ENCODE peak calls at places on chromosome 19, in ten cellular contexts. D, X, I, Q, O, V, K, E, R and N are unnamed samples.

GRCh38 chr19:33444238-33444992 is 70.9 kb downstream of the CEBPG start:
- DNase-seq in D (peak; percentile 5), X (no peak), I (no peak), Q (peak; percentile 39), O (no peak), V (no peak), K (peak; percentile 9), E (no peak), R (no peak), N (no peak)

GRCh38 chr19:32652893-32653625 is 21.9 kb downstream of the ANKRD27 start:
- DNase-seq in D (peak; percentile 81), X (no peak), I (no peak), Q (peak; percentile 70), O (no peak), V (no peak), K (no peak), E (no peak), R (peak; percentile 50), N (no peak)

GRCh38 chr19:12969292-12969988 is at the start of gene DAND5:
- DNase-seq in D (peak; percentile 60), X (no peak), I (no peak), Q (no peak), O (no peak), V (no peak), K (no peak), E (no peak), R (no peak), N (no peak)

GRCh38 chr19:3821857-3822364 is 35.7 kb upstream of the MATK start:
- DNase-seq in D (peak; percentile 66), X (peak; percentile 92), I (peak; percentile 95), Q (peak; percentile 69), O (peak; percentile 95), V (no peak), K (peak; percentile 83), E (peak; percentile 94), R (peak; percentile 56), N (peak; percentile 86)

GRCh38 chr19:13024126-13024957 is 29.1 kb downstream of the NFIX start:
- DNase-seq in D (no peak), X (no peak), I (peak; percentile 73), Q (no peak), O (peak; percentile 60), V (no peak), K (no peak), E (peak; percentile 45), R (peak; percentile 35), N (no peak)

GRCh38 chr19:7907544-7907943 is 3.9 kb downstream of the MAP2K7 start:
- DNase-seq in D (no peak), X (no peak), I (no peak), Q (no peak), O (no peak), V (no peak), K (no peak), E (no peak), R (no peak), N (no peak)

GRCh38 chr19:55133639-55134444 is 15.2 kb downstream of the TNNT1 start:
- DNase-seq in D (no peak), X (no peak), I (no peak), Q (no peak), O (no peak), V (no peak), K (peak; percentile 78), E (peak; percentile 41), R (no peak), N (peak; percentile 39)

GRCh38 chr19:13417054-13417453 is 89.2 kb downstream of the CACNA1A start:
- DNase-seq in D (peak; percentile 18), X (no peak), I (no peak), Q (no peak), O (no peak), V (no peak), K (peak; percentile 87), E (no peak), R (peak; percentile 12), N (peak; percentile 13)

GRCh38 chr19:13095934-13096890 is 6.4 kb downstream of the LYL1 start:
- DNase-seq in D (no peak), X (peak; percentile 75), I (peak; percentile 88), Q (no peak), O (peak; percentile 92), V (no peak), K (peak; percentile 86), E (peak; percentile 74), R (no peak), N (no peak)

GRCh38 chr19:54523403-54523802 is 20.8 kb downstream of the LAIR2 start:
- DNase-seq in D (no peak), X (no peak), I (no peak), Q (no peak), O (no peak), V (no peak), K (no peak), E (no peak), R (no peak), N (no peak)

GRCh38 chr19:50794074-50794777 is 4.0 kb downstream of the ACP4 start:
- DNase-seq in D (no peak), X (no peak), I (no peak), Q (no peak), O (no peak), V (no peak), K (no peak), E (peak; percentile 45), R (no peak), N (peak; percentile 72)

GRCh38 chr19:19224852-19225494 is 13.2 kb downstream of the NCAN start:
- DNase-seq in D (peak; percentile 54), X (peak; percentile 64), I (peak; percentile 95), Q (peak; percentile 53), O (peak; percentile 97), V (no peak), K (peak; percentile 60), E (peak; percentile 95), R (peak; percentile 60), N (peak; percentile 89)
- TF ChIP-seq CTCF in D (peak; percentile 61), X (peak; percentile 60), I (peak; percentile 37), Q (peak; percentile 25), O (peak; percentile 89), V (peak; percentile 20), K (peak; percentile 48), E (peak; percentile 89), R (peak; percentile 49), N (peak; percentile 75)

GRCh38 chr19:9645466-9645865 is 24.4 kb upstream of the ZNF561 start:
- DNase-seq in D (no peak), X (no peak), I (no peak), Q (no peak), O (no peak), V (no peak), K (no peak), E (no peak), R (no peak), N (no peak)
- TF ChIP-seq CTCF in D (no peak), X (no peak), I (no peak), Q (no peak), O (no peak), V (no peak), K (no peak), E (no peak), R (no peak), N (no peak)

DNA sequence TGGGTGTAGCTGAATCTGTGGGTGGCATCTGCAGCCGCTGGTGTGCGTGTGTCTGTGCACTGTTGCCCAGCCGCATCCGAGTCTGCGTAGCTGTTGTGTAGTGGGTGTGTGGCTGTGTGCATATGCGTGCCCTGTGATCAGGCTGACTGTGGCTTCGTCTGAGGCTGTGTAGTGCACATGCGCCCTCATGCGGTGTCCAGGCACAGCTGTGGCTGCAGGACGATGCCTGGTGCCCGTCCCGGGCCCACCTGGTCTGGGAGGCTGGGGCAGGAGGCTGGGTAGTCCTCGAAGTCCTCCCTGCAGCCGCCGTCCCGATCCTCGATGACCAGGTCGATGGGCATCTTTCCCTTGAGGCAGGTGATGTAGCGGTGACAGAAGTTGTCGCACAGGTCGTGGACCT is 4.9 kb downstream of the MEIS3 start:
- DNase-seq in D (no peak), X (peak; percentile 48), I (no peak), Q (no peak), O (peak; percentile 79), V (no peak), K (peak; percentile 62), E (no peak), R (no peak), N (no peak)
- TF ChIP-seq CTCF in D (no peak), X (no peak), I (no peak), Q (no peak), O (peak; percentile 64), V (no peak), K (no peak), E (no peak), R (no peak), N (peak; percentile 23)

GRCh38 chr19:9566729-9567128 is 17.6 kb downstream of the ZNF121 start:
- DNase-seq in D (no peak), X (no peak), I (no peak), Q (no peak), O (no peak), V (no peak), K (no peak), E (no peak), R (no peak), N (no peak)
- TF ChIP-seq CTCF in D (no peak), X (no peak), I (no peak), Q (no peak), O (peak; percentile 57), V (no peak), K (no peak), E (no peak), R (no peak), N (no peak)

DNA sequence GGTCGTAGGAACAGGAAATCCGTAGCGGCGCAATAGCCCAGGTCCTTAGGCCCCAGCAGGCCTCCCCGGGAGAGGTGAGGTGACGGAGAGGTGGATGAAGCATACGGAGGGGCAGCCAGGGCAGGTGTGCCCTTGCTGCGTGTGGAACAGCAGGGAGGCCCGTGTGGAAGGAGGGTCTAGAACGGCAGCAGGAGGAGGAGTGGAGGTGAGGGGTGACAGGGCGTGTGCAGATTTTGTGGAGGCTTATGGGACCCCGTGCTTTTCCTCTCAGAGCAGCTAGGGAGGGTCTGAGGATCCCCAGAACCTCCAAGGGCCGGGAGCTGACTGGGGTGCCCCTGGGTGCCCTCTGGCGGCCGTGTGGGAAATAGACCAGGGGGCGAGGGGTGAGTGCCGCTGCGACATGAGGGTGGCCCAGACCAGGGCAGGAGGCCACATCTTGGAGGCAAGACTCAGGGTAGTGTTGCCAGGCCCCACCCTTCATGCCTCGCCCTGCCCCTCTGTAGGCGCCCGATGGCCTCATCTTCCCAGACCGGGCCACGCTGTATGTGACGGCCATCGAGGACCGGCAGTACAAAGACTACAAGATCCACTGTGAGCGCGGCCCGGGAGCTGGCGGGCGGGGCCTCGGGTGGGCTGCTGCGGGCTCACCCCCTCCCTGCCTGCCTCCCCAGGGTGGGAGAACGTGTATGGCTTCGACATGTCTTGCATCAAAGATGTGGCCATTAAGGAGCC is 5.0 kb upstream of the ADM5 start:
- DNase-seq in D (no peak), X (no peak), I (peak; percentile 79), Q (no peak), O (peak; percentile 87), V (no peak), K (peak; percentile 60), E (peak; percentile 72), R (no peak), N (peak; percentile 52)
- TF ChIP-seq CTCF in D (peak; percentile 41), X (peak; percentile 31), I (no peak), Q (no peak), O (peak; percentile 74), V (peak; percentile 17), K (peak; percentile 43), E (peak; percentile 64), R (peak; percentile 25), N (peak; percentile 51)

GRCh38 chr19:18233224-18233825 is 7.1 kb upstream of the PDE4C start:
- DNase-seq in D (no peak), X (peak; percentile 77), I (peak; percentile 86), Q (no peak), O (peak; percentile 96), V (no peak), K (peak; percentile 55), E (peak; percentile 87), R (peak; percentile 44), N (peak; percentile 78)
- TF ChIP-seq CTCF in D (no peak), X (no peak), I (no peak), Q (no peak), O (no peak), V (no peak), K (no peak), E (no peak), R (no peak), N (no peak)

GRCh38 chr19:16382775-16383543 is 58.3 kb downstream of the KLF2 start:
- DNase-seq in D (peak; percentile 90), X (peak; percentile 85), I (peak; percentile 92), Q (peak; percentile 84), O (peak; percentile 95), V (peak; percentile 46), K (peak; percentile 86), E (peak; percentile 78), R (peak; percentile 89), N (peak; percentile 81)
- TF ChIP-seq CTCF in D (peak; percentile 90), X (peak; percentile 54), I (peak; percentile 71), Q (peak; percentile 81), O (peak; percentile 91), V (peak; percentile 82), K (peak; percentile 70), E (peak; percentile 78), R (peak; percentile 87), N (peak; percentile 77)